ENCODE peak calls at places on chromosomes 1 and 21, in five cellular contexts. One of them, this sample, is unnamed.

GRCh38 chr1:207987164-207987563 is 76.2 kb upstream of the CD34 start:
- DNase-seq in SK-N-SH: no peak
- DNase-seq in psoas muscle: no peak
- DNase-seq in choroid plexus epithelial cell: no peak
- DNase-seq in astrocyte of the spinal cord: no peak
- DNase-seq in this sample: no peak

GRCh38 chr21:33924079-33924765 is 8.6 kb upstream of the ATP5PO start:
- DNase-seq in SK-N-SH: peak; percentile 79
- DNase-seq in psoas muscle: peak; percentile 88
- DNase-seq in choroid plexus epithelial cell: peak; percentile 87
- DNase-seq in astrocyte of the spinal cord: peak; percentile 76
- DNase-seq in this sample: no peak

GRCh38 chr1:10308001-10308400 is 90.9 kb upstream of the PGD start:
- DNase-seq in SK-N-SH: no peak
- DNase-seq in psoas muscle: no peak
- DNase-seq in choroid plexus epithelial cell: no peak
- DNase-seq in astrocyte of the spinal cord: no peak
- DNase-seq in this sample: no peak

GRCh38 chr1:43666608-43667007 is 16.7 kb downstream of the KDM4A start:
- DNase-seq in SK-N-SH: no peak
- DNase-seq in psoas muscle: no peak
- DNase-seq in choroid plexus epithelial cell: no peak
- DNase-seq in astrocyte of the spinal cord: peak; percentile 67
- DNase-seq in this sample: no peak

GRCh38 chr1:89607888-89608626 is 24.9 kb upstream of the LRRC8C start:
- DNase-seq in SK-N-SH: no peak
- DNase-seq in psoas muscle: no peak
- DNase-seq in choroid plexus epithelial cell: no peak
- DNase-seq in astrocyte of the spinal cord: no peak
- DNase-seq in this sample: no peak

GRCh38 chr21:25791321-25791720 is 56.5 kb downstream of the GABPA start:
- DNase-seq in SK-N-SH: no peak
- DNase-seq in psoas muscle: no peak
- DNase-seq in choroid plexus epithelial cell: peak; percentile 5
- DNase-seq in astrocyte of the spinal cord: no peak
- DNase-seq in this sample: no peak

GRCh38 chr21:18417361-18417760 is 13.8 kb upstream of the TMPRSS15 start:
- DNase-seq in SK-N-SH: no peak
- DNase-seq in psoas muscle: no peak
- DNase-seq in choroid plexus epithelial cell: no peak
- DNase-seq in astrocyte of the spinal cord: no peak
- DNase-seq in this sample: no peak

GRCh38 chr1:925532-926421 is 2.1 kb downstream of the SAMD11 start:
- DNase-seq in SK-N-SH: peak; percentile 82
- DNase-seq in psoas muscle: peak; percentile 53
- DNase-seq in choroid plexus epithelial cell: peak; percentile 45
- DNase-seq in astrocyte of the spinal cord: no peak
- DNase-seq in this sample: no peak

GRCh38 chr1:231161711-231162299 is at the start of gene TRIM67:
- DNase-seq in SK-N-SH: peak; percentile 88
- DNase-seq in psoas muscle: no peak
- DNase-seq in choroid plexus epithelial cell: peak; percentile 36
- DNase-seq in astrocyte of the spinal cord: no peak
- DNase-seq in this sample: no peak

GRCh38 chr1:150574260-150575071 is 4.9 kb downstream of the MCL1 start:
- DNase-seq in SK-N-SH: no peak
- DNase-seq in psoas muscle: no peak
- DNase-seq in choroid plexus epithelial cell: peak; percentile 46
- DNase-seq in astrocyte of the spinal cord: peak; percentile 38
- DNase-seq in this sample: no peak
- H3K4me3 ChIP-seq in SK-N-SH: peak overlapping the region; percentile 98
- H3K4me3 ChIP-seq in psoas muscle: peak overlapping the region; percentile 92
- H3K4me3 ChIP-seq in choroid plexus epithelial cell: peak overlapping the region; percentile 99
- H3K4me3 ChIP-seq in astrocyte of the spinal cord: peak overlapping the region; percentile 83
- H3K4me3 ChIP-seq in this sample: peak overlapping the region; percentile 66

DNA sequence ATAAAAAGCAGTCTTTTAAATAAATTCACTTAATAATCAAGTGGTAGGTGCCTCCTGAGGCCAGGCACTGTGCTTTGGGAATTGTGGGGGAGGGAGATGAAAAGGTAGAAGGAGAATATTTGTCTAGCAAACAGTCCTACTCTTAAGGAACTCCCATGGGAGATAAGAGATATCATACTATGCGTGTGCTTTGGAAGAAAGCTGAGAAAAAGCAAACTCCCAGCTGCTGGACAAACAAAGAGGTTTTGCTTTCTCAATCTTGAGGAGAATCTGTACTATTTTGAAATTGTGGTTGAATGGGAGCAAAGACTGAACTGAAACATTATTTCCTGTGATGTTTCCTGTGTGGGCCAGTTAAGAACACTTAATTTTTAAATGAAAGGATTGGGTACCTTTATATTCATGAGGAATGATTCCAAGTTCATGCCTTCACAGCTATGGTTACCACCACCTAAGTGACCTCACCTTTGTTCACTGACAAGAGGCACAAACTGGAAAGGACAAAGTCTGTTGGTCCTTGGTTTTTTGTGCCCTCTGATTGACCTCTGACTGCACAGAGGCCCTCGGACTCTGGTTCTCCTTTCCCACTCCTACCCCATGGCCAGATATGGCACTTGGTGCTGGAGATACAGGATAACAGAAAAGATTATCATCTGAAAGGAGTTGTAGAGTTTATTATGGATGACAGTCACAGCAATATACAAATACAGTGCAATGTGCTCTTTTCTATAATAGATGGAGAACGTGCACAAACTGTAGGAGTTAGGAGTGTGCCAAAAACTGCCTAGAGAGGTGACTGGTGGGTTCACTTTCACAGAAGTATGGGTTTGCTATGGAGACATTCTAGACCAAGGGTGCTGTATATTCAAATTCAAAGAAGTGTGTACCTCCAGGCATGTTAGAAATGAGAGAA is 1.6 kb downstream of the CD53 start:
- DNase-seq in SK-N-SH: no peak
- DNase-seq in psoas muscle: no peak
- DNase-seq in choroid plexus epithelial cell: no peak
- DNase-seq in astrocyte of the spinal cord: no peak
- DNase-seq in this sample: no peak
- H3K4me3 ChIP-seq in SK-N-SH: no peak overlapping the region
- H3K4me3 ChIP-seq in psoas muscle: peak overlapping the region; percentile 49
- H3K4me3 ChIP-seq in choroid plexus epithelial cell: no peak overlapping the region
- H3K4me3 ChIP-seq in astrocyte of the spinal cord: no peak overlapping the region
- H3K4me3 ChIP-seq in this sample: no peak overlapping the region

DNA sequence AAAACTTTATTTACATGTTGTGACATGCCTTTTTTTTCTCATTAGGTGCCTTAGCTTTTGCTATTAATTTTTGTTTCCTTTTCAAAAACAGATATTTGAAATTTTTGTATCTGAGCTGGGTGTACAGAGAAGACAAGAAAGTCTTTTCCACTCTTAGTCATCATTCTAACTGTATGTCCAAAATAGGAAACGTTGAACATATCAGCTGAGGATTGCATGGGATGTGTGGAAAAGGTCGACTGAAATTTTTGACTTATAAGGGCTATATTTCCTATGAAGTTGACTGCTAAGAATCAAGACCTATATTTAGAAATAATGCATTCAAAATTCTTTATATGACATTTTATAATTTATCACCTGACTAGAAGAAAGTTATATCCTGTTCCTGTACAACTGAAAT is 270.0 kb upstream of the ZRANB2 start:
- DNase-seq in SK-N-SH: no peak
- DNase-seq in psoas muscle: no peak
- DNase-seq in choroid plexus epithelial cell: peak; percentile 69
- DNase-seq in astrocyte of the spinal cord: peak; percentile 4
- DNase-seq in this sample: peak; percentile 28
- H3K4me3 ChIP-seq in SK-N-SH: no peak overlapping the region
- H3K4me3 ChIP-seq in psoas muscle: no peak overlapping the region
- H3K4me3 ChIP-seq in choroid plexus epithelial cell: no peak overlapping the region
- H3K4me3 ChIP-seq in astrocyte of the spinal cord: no peak overlapping the region
- H3K4me3 ChIP-seq in this sample: no peak overlapping the region

GRCh38 chr1:197352011-197352410 is 84.0 kb downstream of the CRB1 start:
- DNase-seq in SK-N-SH: no peak
- DNase-seq in psoas muscle: no peak
- DNase-seq in choroid plexus epithelial cell: no peak
- DNase-seq in astrocyte of the spinal cord: no peak
- DNase-seq in this sample: no peak
- H3K4me3 ChIP-seq in SK-N-SH: no peak overlapping the region
- H3K4me3 ChIP-seq in psoas muscle: no peak overlapping the region
- H3K4me3 ChIP-seq in choroid plexus epithelial cell: no peak overlapping the region
- H3K4me3 ChIP-seq in astrocyte of the spinal cord: no peak overlapping the region
- H3K4me3 ChIP-seq in this sample: no peak overlapping the region

GRCh38 chr1:219755234-219755633 is 142.3 kb upstream of the ZC3H11B start:
- DNase-seq in SK-N-SH: no peak
- DNase-seq in psoas muscle: no peak
- DNase-seq in choroid plexus epithelial cell: no peak
- DNase-seq in astrocyte of the spinal cord: no peak
- DNase-seq in this sample: no peak
- H3K4me3 ChIP-seq in SK-N-SH: no peak overlapping the region
- H3K4me3 ChIP-seq in psoas muscle: no peak overlapping the region
- H3K4me3 ChIP-seq in choroid plexus epithelial cell: no peak overlapping the region
- H3K4me3 ChIP-seq in astrocyte of the spinal cord: no peak overlapping the region
- H3K4me3 ChIP-seq in this sample: no peak overlapping the region

DNA sequence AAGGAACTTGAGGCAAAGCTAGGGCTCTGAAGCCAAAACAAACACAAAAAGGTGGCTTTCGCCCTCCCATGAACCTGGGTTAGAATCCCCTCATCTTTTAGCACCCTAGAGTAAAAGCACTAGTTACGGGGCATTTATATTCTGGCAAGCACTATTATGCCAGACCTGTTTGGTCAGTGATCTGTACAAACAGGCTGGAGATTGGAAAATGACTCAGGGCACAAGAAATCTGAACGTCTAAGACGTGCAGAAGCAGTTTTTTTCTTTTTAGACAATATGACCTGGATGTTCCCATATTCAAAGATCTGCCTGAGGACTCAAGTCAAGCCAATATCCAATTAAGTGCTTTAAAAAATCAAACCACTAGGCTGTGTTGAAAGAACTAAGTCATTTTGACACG is 3.0 kb downstream of the ZNF436 start:
- DNase-seq in SK-N-SH: no peak
- DNase-seq in psoas muscle: no peak
- DNase-seq in choroid plexus epithelial cell: no peak
- DNase-seq in astrocyte of the spinal cord: no peak
- DNase-seq in this sample: no peak
- H3K4me3 ChIP-seq in SK-N-SH: peak overlapping the region; percentile 97
- H3K4me3 ChIP-seq in psoas muscle: peak overlapping the region; percentile 89
- H3K4me3 ChIP-seq in choroid plexus epithelial cell: peak overlapping the region; percentile 7
- H3K4me3 ChIP-seq in astrocyte of the spinal cord: no peak overlapping the region
- H3K4me3 ChIP-seq in this sample: no peak overlapping the region

This sample was measured in skeletal muscle cell.